ENCODE peak calls at places on chromosomes 12 and 14, in five cellular contexts. H, D, N, I and C are unnamed samples.

GRCh38 chr14:31843361-31844091 is 233.6 kb upstream of the ARHGAP5 start:
- DNase-seq in N (no peak), H (no peak), D (peak; percentile 19), I (peak; percentile 30), C (no peak)

GRCh38 chr12:117042171-117042809 is 56.9 kb downstream of the TESC start:
- DNase-seq in D (peak; percentile 8), H (no peak), N (peak; percentile 59), I (peak; percentile 16), C (no peak)

GRCh38 chr14:105879867-105880561 is 353.6 kb downstream of the TMEM121 start:
- DNase-seq in N (no peak), D (no peak), H (no peak), I (no peak), C (no peak)

GRCh38 chr14:63727231-63727735 is 582 bp downstream of the SGPP1 start:
- DNase-seq in D (peak; percentile 46), H (no peak), N (peak; percentile 53), I (peak; percentile 56), C (no peak)

GRCh38 chr14:100341301-100342031 is 18.3 kb downstream of the SLC25A47 start:
- DNase-seq in N (no peak), D (peak; percentile 95), H (no peak), I (peak; percentile 97), C (no peak)

GRCh38 chr12:47417960-47418359 is 287.9 kb downstream of the RPAP3 start:
- DNase-seq in H (no peak), N (no peak), I (no peak), D (no peak), C (no peak)

GRCh38 chr12:79020106-79020505 is 155.5 kb downstream of the SYT1 start:
- DNase-seq in D (peak; percentile 29), N (no peak), H (no peak), I (peak; percentile 11), C (no peak)

GRCh38 chr12:132106921-132107320 is 37.2 kb downstream of the DDX51 start:
- DNase-seq in H (no peak), D (peak; percentile 59), I (no peak), N (no peak), C (no peak)

GRCh38 chr12:57175428-57176138 is 28.2 kb upstream of the LRP1-AS start:
- DNase-seq in N (peak; percentile 75), H (peak; percentile 50), I (peak; percentile 71), D (peak; percentile 71), C (peak; percentile 66)

GRCh38 chr14:61470261-61470953 is 149.0 kb downstream of the PRKCH start:
- DNase-seq in D (peak; percentile 98), I (peak; percentile 81), H (no peak), N (peak; percentile 74), C (peak; percentile 23)

GRCh38 chr12:65182012-65182739 is 12.8 kb downstream of the LEMD3 start:
- DNase-seq in D (no peak), H (no peak), N (peak; percentile 51), I (no peak), C (no peak)

GRCh38 chr12:104306943-104307654 is 3.6 kb downstream of the EID3 start:
- DNase-seq in H (no peak), D (peak; percentile 44), N (no peak), I (no peak), C (no peak)

GRCh38 chr12:69070319-69071090 is 137.5 kb upstream of the CPM start:
- DNase-seq in H (peak; percentile 31), D (peak; percentile 71), I (peak; percentile 64), N (peak; percentile 74), C (peak; percentile 56)

GRCh38 chr14:76236172-76237130 is 84.7 kb downstream of the GPATCH2L start:
- DNase-seq in H (no peak), I (no peak), D (peak; percentile 55), N (no peak), C (no peak)

GRCh38 chr12:123767613-123768012 is 5.5 kb downstream of the DNAH10 start:
- DNase-seq in D (no peak), I (no peak), H (no peak), N (no peak), C (no peak)

GRCh38 chr12:123942277-123942653 is 30.4 kb downstream of the CCDC92 start:
- DNase-seq in I (peak; percentile 53), H (no peak), D (peak; percentile 90), N (no peak), C (no peak)

GRCh38 chr12:119727600-119728436 is 59.9 kb downstream of the PRKAB1 start:
- DNase-seq in N (no peak), I (no peak), H (no peak), D (no peak), C (no peak)

GRCh38 chr12:106888348-106888970 is 67.2 kb upstream of the TMEM263 start:
- DNase-seq in H (no peak), D (no peak), N (no peak), I (no peak), C (no peak)

GRCh38 chr12:131991816-131992430 is 42.2 kb downstream of the EP400 start:
- DNase-seq in H (no peak), D (no peak), N (no peak), I (peak; percentile 22), C (no peak)

GRCh38 chr12:31644536-31644935 is 15.0 kb upstream of the ETFBKMT start:
- DNase-seq in N (no peak), D (no peak), H (no peak), I (no peak), C (no peak)

GRCh38 chr14:21553266-21553665 is 26.6 kb downstream of the OR10G3 start:
- DNase-seq in N (peak; percentile 55), D (no peak), H (no peak), I (no peak), C (no peak)

GRCh38 chr14:68939424-68939892 is 39.6 kb downstream of the ACTN1 start:
- DNase-seq in I (no peak), N (no peak), H (no peak), D (no peak), C (no peak)

GRCh38 chr12:6748761-6749160 is 4.2 kb downstream of the MLF2 start:
- DNase-seq in H (no peak), N (no peak), D (no peak), I (no peak), C (no peak)

GRCh38 chr14:76117789-76118188 is 33.9 kb upstream of the GPATCH2L start:
- DNase-seq in I (no peak), D (no peak), N (no peak), H (no peak), C (no peak)

GRCh38 chr12:120190985-120191480 is 3.5 kb downstream of the GCN1 start:
- DNase-seq in D (no peak), I (no peak), H (no peak), N (no peak), C (no peak)

GRCh38 chr12:127293507-127294310 is 973.3 kb upstream of the TMEM132C start:
- DNase-seq in N (peak; percentile 67), I (peak; percentile 4), H (peak; percentile 44), D (peak; percentile 33), C (peak; percentile 8)

GRCh38 chr12:53500119-53500775 is 836 bp upstream of the TARBP2 start:
- DNase-seq in I (peak; percentile 96), D (peak; percentile 65), N (no peak), H (no peak), C (no peak)

DNA sequence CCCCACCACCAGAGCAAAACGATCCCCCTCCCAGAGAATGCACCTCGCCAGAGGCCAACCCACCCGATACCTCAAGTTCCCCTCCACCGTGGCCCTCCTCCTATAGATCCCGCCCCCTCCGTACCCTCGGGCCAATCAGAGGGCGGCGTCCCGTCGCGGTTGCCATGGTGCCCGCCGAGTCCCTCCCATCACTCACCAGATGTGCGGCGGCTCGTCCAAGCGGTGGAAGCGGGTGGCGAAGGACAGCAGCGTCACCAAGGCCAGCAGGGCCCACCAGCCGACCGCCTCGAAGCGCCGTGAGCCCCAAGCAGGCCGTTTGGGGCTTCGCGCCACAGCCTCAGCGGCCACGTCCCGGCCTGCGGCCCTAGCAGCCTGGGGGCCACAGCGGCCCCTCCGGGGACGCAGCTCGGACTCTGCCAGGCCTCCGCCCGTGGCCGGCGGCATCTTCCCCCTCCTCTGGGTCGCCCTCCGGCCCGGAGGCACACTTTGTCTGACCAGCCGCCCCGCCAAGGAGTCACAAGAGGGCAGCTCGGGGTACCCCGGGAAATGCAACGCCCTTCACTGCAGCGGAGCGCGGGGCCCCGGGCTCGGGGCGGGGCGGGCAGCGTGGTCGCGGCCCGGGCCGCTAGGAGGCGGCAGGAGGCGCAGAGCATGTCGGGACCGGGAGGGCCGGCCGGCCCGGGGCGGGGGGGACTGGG is at the start of gene POMT2:
- DNase-seq in N (peak; percentile 97), H (peak; percentile 84), I (peak; percentile 92), D (peak; percentile 79), C (peak; percentile 92)
- H2BK120ac ChIP-seq in N (no peak within 1 kb of the TSS), H (no peak within 1 kb of the TSS), I (peak within 1 kb of the TSS; percentile 81), D (peak within 1 kb of the TSS; percentile 97), C (no peak within 1 kb of the TSS)

GRCh38 chr12:3339221-3339620 is 151.8 kb upstream of the PRMT8 start:
- DNase-seq in N (no peak), D (no peak), H (no peak), I (no peak), C (no peak)

GRCh38 chr12:3333991-3334391 is 157.0 kb upstream of the PRMT8 start:
- DNase-seq in I (no peak), D (no peak), N (no peak), H (no peak), C (no peak)

GRCh38 chr12:3335078-3335487 is 155.9 kb upstream of the PRMT8 start:
- DNase-seq in N (peak; percentile 21), H (no peak), D (no peak), I (no peak), C (no peak)

GRCh38 chr12:3337944-3338343 is 153.1 kb upstream of the PRMT8 start:
- DNase-seq in D (no peak), I (no peak), N (no peak), H (no peak), C (no peak)

DNA sequence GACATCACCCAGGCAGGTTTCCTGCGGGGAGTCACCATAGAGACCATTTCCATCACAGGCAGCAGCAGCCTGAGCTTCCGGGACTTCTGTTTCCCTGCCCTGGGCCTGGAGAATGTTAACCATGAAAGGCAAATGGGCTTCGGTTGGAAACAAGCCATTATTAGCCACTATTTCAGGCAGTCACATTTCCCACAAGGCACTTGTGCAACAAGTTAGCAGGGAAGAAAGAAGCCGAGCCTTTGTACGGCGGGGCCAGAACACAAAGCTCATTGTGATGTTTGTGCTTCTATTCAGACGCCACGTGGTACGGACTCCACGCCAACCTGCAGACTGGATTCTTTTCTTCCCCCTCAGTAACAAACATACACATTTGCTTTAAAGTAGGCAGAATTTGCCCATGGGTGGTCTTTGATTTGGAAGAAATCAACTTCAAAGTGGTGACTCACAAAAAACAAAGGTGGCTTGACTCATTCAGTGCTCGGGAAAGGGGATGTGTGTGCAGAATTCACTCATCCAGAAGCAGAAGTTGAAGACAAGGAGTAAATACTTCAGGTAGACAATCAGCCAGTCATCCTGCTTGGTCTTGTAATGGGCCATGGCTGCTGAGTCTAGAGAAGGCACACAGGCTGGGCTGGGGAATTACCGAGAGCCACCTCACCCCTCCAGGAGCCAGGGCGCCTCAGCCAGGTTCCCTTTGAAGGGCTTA is 154.2 kb upstream of the PRMT8 start:
- DNase-seq in H (no peak), N (no peak), D (no peak), I (no peak), C (peak; percentile 50)
- H3K18ac ChIP-seq in H (no peak overlapping the region), N (no peak overlapping the region), D (no peak overlapping the region), I (no peak overlapping the region), C (no peak overlapping the region)

DNA sequence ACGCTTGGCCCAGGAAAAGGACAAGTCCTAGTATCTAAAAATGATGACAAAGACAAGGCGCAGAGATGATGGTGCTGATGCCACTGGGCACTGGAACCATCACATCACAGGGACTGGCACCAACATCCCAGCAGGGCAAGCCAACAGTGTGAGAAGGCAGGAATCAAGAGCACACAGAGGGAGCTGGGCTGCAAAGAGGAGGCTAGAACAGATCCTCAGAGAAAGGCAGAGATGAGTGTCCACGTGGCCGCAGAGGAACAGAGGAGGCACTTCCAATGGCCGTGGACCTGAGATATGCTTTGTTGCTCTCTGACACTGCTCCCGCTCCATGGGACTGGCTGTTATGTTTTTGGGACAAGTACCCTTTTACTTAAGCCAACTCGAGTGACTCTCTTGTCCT is 17.9 kb downstream of the FOXN3 start:
- DNase-seq in D (no peak), H (no peak), I (no peak), N (no peak), C (no peak)
- H2BK120ac ChIP-seq in D (no peak overlapping the region), H (no peak overlapping the region), I (no peak overlapping the region), N (no peak overlapping the region), C (no peak overlapping the region)

GRCh38 chr12:8913702-8914032 is 642 bp upstream of the PHC1 start:
- DNase-seq in D (no peak), N (no peak), H (no peak), I (no peak), C (no peak)
- H3K18ac ChIP-seq in D (peak overlapping the region; percentile 73), N (peak overlapping the region; percentile 94), H (peak overlapping the region; percentile 99), I (no peak overlapping the region), C (no peak overlapping the region)